ENCODE peak calls at places on chromosome X, in eight cellular contexts. A, R, K, H, N, P, L and W are unnamed samples.

GRCh38 chrX:154374361-154375155 is at the start of gene FLNA:
- DNase-seq in A (no peak), R (peak; percentile 47), K (no peak), H (no peak), N (no peak), P (peak; percentile 86), L (peak; percentile 91), W (no peak)

GRCh38 chrX:15441464-15441863 is 51.7 kb downstream of the PIR start:
- DNase-seq in A (no peak), R (no peak), K (no peak), H (no peak), N (no peak), P (no peak), L (no peak), W (no peak)

GRCh38 chrX:16516473-16516872 is 133.5 kb upstream of the S100G start:
- DNase-seq in A (no peak), R (no peak), K (no peak), H (no peak), N (no peak), P (no peak), L (no peak), W (no peak)

GRCh38 chrX:9759340-9759739 is 6.3 kb downstream of the GPR143 start:
- DNase-seq in A (no peak), R (no peak), K (no peak), H (peak; percentile 26), N (no peak), P (no peak), L (no peak), W (no peak)

GRCh38 chrX:40864972-40865371 is 129.6 kb upstream of the MED14 start:
- DNase-seq in A (peak; percentile 89), R (no peak), K (no peak), H (no peak), N (no peak), P (no peak), L (no peak), W (no peak)

GRCh38 chrX:20519077-20519617 is 252.4 kb upstream of the RPS6KA3 start:
- DNase-seq in A (no peak), R (no peak), K (no peak), H (no peak), N (no peak), P (no peak), L (no peak), W (no peak)

GRCh38 chrX:77436271-77436670 is 10.9 kb upstream of the FGF16 start:
- DNase-seq in A (no peak), R (no peak), K (no peak), H (no peak), N (no peak), P (no peak), L (no peak), W (no peak)

GRCh38 chrX:120140293-120140981 is 18.0 kb upstream of the RHOXF2 start:
- DNase-seq in A (no peak), R (no peak), K (no peak), H (no peak), N (no peak), P (no peak), L (no peak), W (no peak)

GRCh38 chrX:130055899-130056298 is 54.4 kb downstream of the ELF4 start:
- DNase-seq in A (no peak), R (no peak), K (no peak), H (no peak), N (no peak), P (no peak), L (no peak), W (no peak)

GRCh38 chrX:103440621-103441020 is 64.3 kb downstream of the BEX3 start:
- DNase-seq in A (no peak), R (no peak), K (no peak), H (no peak), N (no peak), P (no peak), L (no peak), W (no peak)

GRCh38 chrX:70826715-70827114 is 81.8 kb downstream of the TEX11 start:
- DNase-seq in A (no peak), R (no peak), K (no peak), H (no peak), N (no peak), P (no peak), L (no peak), W (no peak)

GRCh38 chrX:134543201-134543797 is 83.3 kb downstream of the HPRT1 start:
- DNase-seq in A (no peak), R (no peak), K (no peak), H (no peak), N (no peak), P (no peak), L (no peak), W (no peak)

GRCh38 chrX:130578906-130579305 is 177.1 kb downstream of the RBMX2 start:
- DNase-seq in A (no peak), R (no peak), K (no peak), H (no peak), N (no peak), P (no peak), L (no peak), W (no peak)

GRCh38 chrX:111823068-111823467 is 52.9 kb upstream of the TRPC5OS start:
- DNase-seq in A (peak; percentile 25), R (peak; percentile 34), K (no peak), H (no peak), N (no peak), P (no peak), L (no peak), W (no peak)

GRCh38 chrX:140586951-140587350 is 82.1 kb upstream of the SOX3 start:
- DNase-seq in A (no peak), R (no peak), K (no peak), H (no peak), N (no peak), P (no peak), L (no peak), W (no peak)

GRCh38 chrX:7132335-7133035 is 15.0 kb upstream of the STS start:
- DNase-seq in A (peak; percentile 73), R (peak; percentile 55), K (no peak), H (peak; percentile 56), N (peak; percentile 20), P (no peak), L (no peak), W (peak; percentile 59)

GRCh38 chrX:6053126-6053625 is 175.5 kb downstream of the NLGN4X start:
- DNase-seq in A (no peak), R (no peak), K (no peak), H (no peak), N (no peak), P (no peak), L (no peak), W (no peak)

GRCh38 chrX:106467422-106467821 is 144.4 kb upstream of the RADX start:
- DNase-seq in A (no peak), R (no peak), K (no peak), H (no peak), N (no peak), P (peak; percentile 56), L (no peak), W (no peak)

GRCh38 chrX:71107245-71107644 is 705 bp upstream of the CXorf65 start:
- DNase-seq in A (no peak), R (no peak), K (no peak), H (no peak), N (no peak), P (no peak), L (no peak), W (no peak)

GRCh38 chrX:130878350-130879341 is 24.4 kb downstream of the ENOX2 start:
- DNase-seq in A (peak; percentile 85), R (peak; percentile 81), K (no peak), H (peak; percentile 23), N (no peak), P (no peak), L (no peak), W (peak; percentile 44)

GRCh38 chrX:35439042-35439639 is 359.0 kb upstream of the MAGEB16 start:
- DNase-seq in A (no peak), R (no peak), K (no peak), H (no peak), N (no peak), P (no peak), L (no peak), W (no peak)
- H3K27me3 ChIP-seq in A (no peaks in the 10 kb centered on the region), R (no peaks in the 10 kb centered on the region), K (no peaks in the 10 kb centered on the region), H (no peaks in the 10 kb centered on the region), N (no peaks in the 10 kb centered on the region), P (no peaks in the 10 kb centered on the region), L (no peaks in the 10 kb centered on the region), W (no peaks in the 10 kb centered on the region)

DNA sequence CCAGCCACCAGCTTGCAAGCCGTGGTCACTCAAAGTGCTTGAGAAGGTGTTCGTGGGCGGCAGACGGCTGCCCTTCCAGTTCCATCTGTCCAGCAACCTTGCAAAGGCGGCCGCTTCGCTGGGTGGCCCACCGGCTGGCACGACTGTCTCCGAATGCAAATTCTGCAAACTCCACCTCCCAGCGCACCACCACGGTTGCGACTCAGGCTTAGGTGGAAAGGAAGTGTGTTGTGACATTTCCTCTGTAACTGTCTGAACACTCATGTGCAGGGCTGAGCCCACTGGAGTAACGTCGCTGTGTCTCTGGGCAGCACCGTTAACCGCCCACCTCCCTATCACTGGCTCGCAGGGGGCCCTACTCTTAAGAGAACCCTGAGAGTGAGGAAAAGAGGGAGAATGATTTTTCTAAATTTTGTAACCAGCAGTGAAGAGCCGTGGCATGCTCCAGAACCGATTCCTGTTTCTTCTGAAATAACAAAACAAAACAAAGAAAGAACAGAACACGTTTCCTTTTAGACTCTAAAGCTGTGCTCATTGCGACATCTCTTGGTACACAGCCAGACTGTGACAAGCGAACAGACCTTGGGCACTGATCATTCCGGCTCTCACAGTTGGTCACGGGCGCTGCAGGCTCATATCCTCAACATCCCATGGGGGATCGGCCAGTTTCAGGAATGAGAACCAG is at the start of gene P2RY8:
- DNase-seq in A (no peak), R (peak; percentile 72), K (peak; percentile 74), H (no peak), N (peak; percentile 80), P (peak; percentile 95), L (peak; percentile 87), W (peak; percentile 41)
- TF ChIP-seq POLR2A in A (no peak), R (peak; percentile 25), K (no peak), H (no peak), N (no peak), P (peak; percentile 31), L (peak; percentile 64), W (no peak)

DNA sequence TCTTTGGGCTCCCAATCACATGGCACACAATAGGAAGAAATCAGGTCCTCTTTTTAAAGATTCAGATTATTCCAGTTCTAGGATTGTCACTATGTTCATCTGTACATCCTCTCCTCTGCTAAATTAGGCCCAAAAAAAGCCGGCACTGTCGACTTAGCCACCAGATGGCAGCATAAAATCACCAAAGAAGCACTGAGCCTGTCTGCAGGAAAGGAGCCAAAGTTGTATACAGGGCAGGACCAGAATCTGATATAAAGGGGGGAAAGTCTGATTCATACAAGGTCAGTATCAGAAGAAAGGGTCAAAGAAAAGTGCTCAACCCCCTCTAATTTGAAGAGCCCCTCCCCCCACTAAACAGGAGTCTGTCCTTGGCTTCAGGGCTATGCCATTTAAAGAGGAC is 292.5 kb downstream of the CHIC1 start:
- DNase-seq in A (peak; percentile 70), R (peak; percentile 54), K (peak; percentile 77), H (peak; percentile 28), N (peak; percentile 69), P (no peak), L (no peak), W (no peak)
- TF ChIP-seq CTCF in A (peak; percentile 92), R (peak; percentile 83), K (peak; percentile 42), H (peak; percentile 68), N (peak; percentile 72), P (peak; percentile 43), L (peak; percentile 71), W (peak; percentile 78)

DNA sequence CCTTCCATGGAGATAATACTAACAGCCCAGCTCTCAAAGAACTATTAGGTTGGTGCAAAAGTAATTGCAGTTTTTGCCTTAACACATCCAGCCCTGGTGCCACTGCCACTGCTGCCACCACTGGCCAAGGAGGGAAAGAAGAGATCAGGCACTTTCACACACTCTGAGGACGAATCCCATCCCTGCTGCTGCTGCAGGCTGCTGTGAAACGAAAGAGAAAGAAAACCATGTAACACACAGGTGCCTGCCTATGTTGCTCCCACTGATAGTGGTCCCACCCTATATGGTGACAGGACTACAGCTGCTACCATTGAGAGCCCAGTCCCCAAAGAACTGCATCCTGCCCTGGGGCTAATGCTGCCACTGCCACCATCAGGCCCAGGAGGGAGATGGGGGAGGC is 35.1 kb downstream of the TMLHE start:
- DNase-seq in A (no peak), R (no peak), K (no peak), H (no peak), N (no peak), P (no peak), L (no peak), W (no peak)
- H3K27me3 ChIP-seq in A (no peaks in the 10 kb centered on the region), R (no peaks in the 10 kb centered on the region), K (no peaks in the 10 kb centered on the region), H (no peaks in the 10 kb centered on the region), N (no peaks in the 10 kb centered on the region), P (no peaks in the 10 kb centered on the region), L (no peaks in the 10 kb centered on the region), W (no peaks in the 10 kb centered on the region)